ENCODE peak calls at places on chromosome 15, in nine cellular contexts. E is HTR-8/SVneo; Y is dermis microvascular lymphatic vessel endothelial cell; W is activated T-cell treated with anti-CD3 and anti-CD28 coated beads for 24 hours; B is WTC11; M is stimulated activated CD4-positive, alpha-beta T cell treated with anti-CD3 and anti-CD28 coated beads, Interleukin-12 subunit alpha, Interleukin-12 subunit beta, amount 100 ng/mL, for 48 hours; H is iPS DF 6.9; K is mesothelial cell of epicardium; V is stimulated activated CD8-positive, alpha-beta memory T cell treated with anti-CD3 and anti-CD28 coated beads, Interleukin-7, amount 100 ng/mL, for 4 hours. L is an unnamed sample.

GRCh38 chr15:63200464-63201242 is 11.2 kb downstream of the RAB8B start:
- DNase-seq in E (no peak), Y (no peak), W (no peak), B (no peak), M (no peak), H (no peak), K (no peak), V (no peak), L (no peak)

GRCh38 chr15:26890988-26891387 is 24.1 kb downstream of the GABRA5 start:
- DNase-seq in E (no peak), Y (no peak), W (no peak), B (no peak), M (no peak), H (no peak), K (no peak), V (no peak), L (no peak)

GRCh38 chr15:80953953-80954778 is 35.5 kb downstream of the MESD start:
- DNase-seq in E (no peak), Y (no peak), W (no peak), B (no peak), M (no peak), H (peak; percentile 29), K (no peak), V (no peak), L (no peak)

GRCh38 chr15:73991260-73991659 is 835 bp downstream of the STOML1 start:
- DNase-seq in E (no peak), Y (peak; percentile 56), W (no peak), B (no peak), M (no peak), H (no peak), K (no peak), V (no peak), L (no peak)

GRCh38 chr15:34650177-34650576 is 66.7 kb upstream of the GOLGA8B start:
- DNase-seq in E (no peak), Y (no peak), W (no peak), B (no peak), M (no peak), H (no peak), K (no peak), V (no peak), L (no peak)

GRCh38 chr15:70430029-70430428 is 332.3 kb upstream of the TLE3 start:
- DNase-seq in E (no peak), Y (no peak), W (no peak), B (no peak), M (no peak), H (no peak), K (no peak), V (no peak), L (no peak)

GRCh38 chr15:49887604-49888340 is 231.3 kb downstream of the ATP8B4 start:
- DNase-seq in E (no peak), Y (no peak), W (no peak), B (no peak), M (no peak), H (no peak), K (no peak), V (no peak), L (no peak)

GRCh38 chr15:72113347-72114031 is 4.5 kb downstream of the MYO9A start:
- DNase-seq in E (no peak), Y (no peak), W (no peak), B (no peak), M (no peak), H (no peak), K (no peak), V (no peak), L (no peak)

GRCh38 chr15:71114066-71114680 is 1.1 kb upstream of the THSD4 start:
- DNase-seq in E (no peak), Y (no peak), W (no peak), B (no peak), M (no peak), H (no peak), K (no peak), V (no peak), L (no peak)

GRCh38 chr15:68506071-68506470 is 72.7 kb upstream of the CORO2B start:
- DNase-seq in E (no peak), Y (no peak), W (no peak), B (no peak), M (no peak), H (no peak), K (no peak), V (no peak), L (no peak)

L was measured in activated T-helper 1 cell treated with anti-CD3 and anti-CD28 coated beads, Interleukin-12 subunit alpha, Interleukin-12 subunit beta, Interleukin-2, Interleukin-4 antibody, amounts not matched to agents 30 ng/mL and 10 ng/mL and 1 ng/mL, durations not matched to agents 14 hours and 24 hours and 36 hours.